ENCODE peak calls at places on chromosomes 16 and 17, in five cellular contexts. I is RWPE1, B is memory B cell, S is PC-3, N is NCI-H1417. H is an unnamed sample.

GRCh38 chr17:18919963-18920362 is 32.0 kb upstream of the SLC5A10 start:
- DNase-seq in I (no peak), B (no peak), S (no peak), N (no peak), H (no peak)

GRCh38 chr17:47665655-47666054 is 15.9 kb downstream of the KPNB1 start:
- DNase-seq in I (no peak), B (no peak), S (no peak), N (no peak), H (no peak)

GRCh38 chr17:69783865-69784264 is 291.2 kb upstream of the KCNJ16 start:
- DNase-seq in I (no peak), B (no peak), S (no peak), N (no peak), H (no peak)

GRCh38 chr16:50509521-50510341 is 38.5 kb upstream of the NKD1 start:
- DNase-seq in I (no peak), B (no peak), S (peak; percentile 46), N (peak; percentile 24), H (peak; percentile 85)

GRCh38 chr17:82836823-82837357 is 2.9 kb downstream of the ZNF750 start:
- DNase-seq in I (no peak), B (no peak), S (no peak), N (no peak), H (peak; percentile 55)

GRCh38 chr16:68389006-68389405 is 59.3 kb downstream of the SMPD3 start:
- DNase-seq in I (no peak), B (no peak), S (no peak), N (no peak), H (no peak)

GRCh38 chr17:62101090-62101489 is 36.0 kb upstream of the MED13 start:
- DNase-seq in I (no peak), B (no peak), S (no peak), N (peak; percentile 21), H (peak; percentile 19)

GRCh38 chr17:66301864-66302741 is at the start of gene PRKCA:
- DNase-seq in I (peak; percentile 66), B (peak; percentile 57), S (peak; percentile 87), N (peak; percentile 77), H (peak; percentile 82)

GRCh38 chr16:51180719-51181494 is 29.8 kb upstream of the SALL1 start:
- DNase-seq in I (no peak), B (no peak), S (no peak), N (no peak), H (no peak)

GRCh38 chr16:58492066-58492465 is 7.9 kb upstream of the NDRG4 start:
- DNase-seq in I (no peak), B (no peak), S (no peak), N (peak; percentile 3), H (no peak)

GRCh38 chr17:14092808-14093207 is 23.5 kb downstream of the COX10 start:
- DNase-seq in I (no peak), B (no peak), S (no peak), N (no peak), H (no peak)

GRCh38 chr16:88437367-88437964 is 15.6 kb upstream of the ZFPM1 start:
- DNase-seq in I (peak; percentile 70), B (peak; percentile 87), S (peak; percentile 68), N (peak; percentile 79), H (peak; percentile 92)

GRCh38 chr17:27762527-27763305 is 37.6 kb downstream of the NOS2 start:
- DNase-seq in I (no peak), B (no peak), S (peak; percentile 28), N (no peak), H (peak; percentile 68)

GRCh38 chr16:69309316-69309715 is 1.8 kb upstream of the VPS4A start:
- DNase-seq in I (no peak), B (no peak), S (no peak), N (no peak), H (peak; percentile 35)

GRCh38 chr16:77963185-77964044 is 58.9 kb upstream of the CLEC3A start:
- DNase-seq in I (no peak), B (no peak), S (no peak), N (no peak), H (peak; percentile 93)

GRCh38 chr16:707062-707538 is 1.5 kb upstream of the FBXL16 start:
- DNase-seq in I (no peak), B (no peak), S (no peak), N (peak; percentile 69), H (no peak)

GRCh38 chr16:85882181-85882810 is 16.7 kb upstream of the IRF8 start:
- DNase-seq in I (no peak), B (no peak), S (no peak), N (no peak), H (no peak)

GRCh38 chr16:30775381-30776099 is 11.5 kb downstream of the ZNF629 start:
- DNase-seq in I (peak; percentile 91), B (peak; percentile 42), S (peak; percentile 70), N (peak; percentile 85), H (peak; percentile 96)

GRCh38 chr17:28407974-28408306 is 1.9 kb upstream of the SLC46A1 start:
- DNase-seq in I (no peak), B (no peak), S (no peak), N (no peak), H (peak; percentile 85)

GRCh38 chr16:51834131-51834530 is 683.1 kb upstream of the SALL1 start:
- DNase-seq in I (no peak), B (no peak), S (no peak), N (no peak), H (no peak)

GRCh38 chr17:73613271-73613941 is 30.8 kb downstream of the SDK2 start:
- DNase-seq in I (no peak), B (no peak), S (no peak), N (peak; percentile 28), H (peak; percentile 75)

GRCh38 chr17:10674696-10675095 is 17.6 kb upstream of the MYH3 start:
- DNase-seq in I (no peak), B (no peak), S (no peak), N (no peak), H (no peak)

GRCh38 chr17:40075216-40076100 is 12.7 kb downstream of the THRA start:
- DNase-seq in I (no peak), B (peak; percentile 79), S (peak; percentile 63), N (peak; percentile 90), H (peak; percentile 88)

GRCh38 chr17:44097110-44097810 is 26.2 kb downstream of the HDAC5 start:
- DNase-seq in I (no peak), B (no peak), S (peak; percentile 22), N (no peak), H (no peak)

GRCh38 chr16:61243954-61244353 is 792.3 kb downstream of the CDH8 start:
- DNase-seq in I (no peak), B (no peak), S (no peak), N (no peak), H (no peak)

GRCh38 chr17:44220211-44221071 is 966 bp upstream of the UBTF start:
- DNase-seq in I (peak; percentile 38), B (peak; percentile 70), S (peak; percentile 48), N (peak; percentile 78), H (peak; percentile 61)

GRCh38 chr16:81453091-81453728 is 8.6 kb downstream of the CMIP start:
- DNase-seq in I (no peak), B (no peak), S (no peak), N (no peak), H (no peak)

GRCh38 chr17:42098747-42099399 is 600 bp upstream of the ZNF385C start:
- DNase-seq in I (no peak), B (no peak), S (no peak), N (no peak), H (peak; percentile 36)

GRCh38 chr17:58666858-58667267 is 25.0 kb downstream of the TEX14 start:
- DNase-seq in I (peak; percentile 50), B (peak; percentile 14), S (peak; percentile 92), N (peak; percentile 86), H (no peak)

GRCh38 chr17:82863646-82863940 is 23.8 kb upstream of the ZNF750 start:
- DNase-seq in I (no peak), B (no peak), S (no peak), N (no peak), H (no peak)

GRCh38 chr17:40312893-40313659 is 4.1 kb downstream of the RARA start:
- DNase-seq in I (no peak), B (no peak), S (no peak), N (peak; percentile 39), H (no peak)

GRCh38 chr16:67531247-67531646 is 2.6 kb downstream of the RIPOR1 start:
- DNase-seq in I (no peak), B (no peak), S (no peak), N (no peak), H (no peak)

GRCh38 chr17:42184717-42185496 is at the start of gene HCRT:
- DNase-seq in I (no peak), B (no peak), S (no peak), N (peak; percentile 65), H (no peak)

GRCh38 chr17:48037036-48037881 is at the start of gene COPZ2:
- DNase-seq in I (no peak), B (peak; percentile 64), S (no peak), N (peak; percentile 22), H (peak; percentile 61)

GRCh38 chr17:75487351-75488070 is 27.8 kb downstream of the CASKIN2 start:
- DNase-seq in I (no peak), B (no peak), S (no peak), N (no peak), H (no peak)

GRCh38 chr17:49565948-49566491 is 9.7 kb upstream of the NXPH3 start:
- DNase-seq in I (no peak), B (no peak), S (peak; percentile 46), N (peak; percentile 84), H (no peak)

GRCh38 chr17:34527908-34528470 is 51.4 kb upstream of the TMEM132E start:
- DNase-seq in I (no peak), B (no peak), S (no peak), N (no peak), H (peak; percentile 89)

GRCh38 chr17:55273579-55274370 is 9.0 kb downstream of the HLF start:
- DNase-seq in I (peak; percentile 39), B (no peak), S (no peak), N (no peak), H (peak; percentile 13)

GRCh38 chr17:35774499-35774898 is 13.8 kb downstream of the C17orf50 start:
- DNase-seq in I (no peak), B (no peak), S (peak; percentile 39), N (no peak), H (no peak)